ENCODE peak calls at places on chromosomes 5 and 9, in eight cellular contexts. One of them, this sample, is unnamed.

GRCh38 chr9:36443581-36443980 is 43.5 kb upstream of the RNF38 start:
- DNase-seq in fibroblast of mammary gland: peak
- DNase-seq in effector CD4-positive, alpha-beta T cell: no peak
- DNase-seq in PC-3: peak
- DNase-seq in CD8-positive, alpha-beta memory T cell: no peak
- DNase-seq in lower leg skin: no peak
- DNase-seq in GM12865: no peak
- DNase-seq in BE2C: no peak
- DNase-seq in this sample: no peak

GRCh38 chr9:84852902-84853301 is 183.4 kb downstream of the NTRK2 start:
- DNase-seq in fibroblast of mammary gland: no peak
- DNase-seq in effector CD4-positive, alpha-beta T cell: no peak
- DNase-seq in PC-3: no peak
- DNase-seq in CD8-positive, alpha-beta memory T cell: no peak
- DNase-seq in lower leg skin: no peak
- DNase-seq in GM12865: no peak
- DNase-seq in BE2C: no peak
- DNase-seq in this sample: no peak

GRCh38 chr5:150320048-150320555 is 17.4 kb upstream of the ARSI start:
- DNase-seq in fibroblast of mammary gland: peak
- DNase-seq in effector CD4-positive, alpha-beta T cell: no peak
- DNase-seq in PC-3: peak
- DNase-seq in CD8-positive, alpha-beta memory T cell: no peak
- DNase-seq in lower leg skin: peak
- DNase-seq in GM12865: no peak
- DNase-seq in BE2C: peak
- DNase-seq in this sample: no peak

GRCh38 chr5:15774632-15775031 is 274.7 kb downstream of the FBXL7 start:
- DNase-seq in fibroblast of mammary gland: no peak
- DNase-seq in effector CD4-positive, alpha-beta T cell: no peak
- DNase-seq in PC-3: no peak
- DNase-seq in CD8-positive, alpha-beta memory T cell: no peak
- DNase-seq in lower leg skin: no peak
- DNase-seq in GM12865: no peak
- DNase-seq in BE2C: no peak
- DNase-seq in this sample: no peak

GRCh38 chr5:54854883-54855581 is 130.4 kb downstream of the ESM1 start:
- DNase-seq in fibroblast of mammary gland: no peak
- DNase-seq in effector CD4-positive, alpha-beta T cell: no peak
- DNase-seq in PC-3: no peak
- DNase-seq in CD8-positive, alpha-beta memory T cell: no peak
- DNase-seq in lower leg skin: no peak
- DNase-seq in GM12865: no peak
- DNase-seq in BE2C: no peak
- DNase-seq in this sample: no peak

GRCh38 chr5:149514512-149514911 is 36.7 kb downstream of the CSNK1A1 start:
- DNase-seq in fibroblast of mammary gland: no peak
- DNase-seq in effector CD4-positive, alpha-beta T cell: no peak
- DNase-seq in PC-3: no peak
- DNase-seq in CD8-positive, alpha-beta memory T cell: no peak
- DNase-seq in lower leg skin: no peak
- DNase-seq in GM12865: no peak
- DNase-seq in BE2C: no peak
- DNase-seq in this sample: no peak

GRCh38 chr9:38073882-38074281 is 4.9 kb upstream of the SHB start:
- DNase-seq in fibroblast of mammary gland: no peak
- DNase-seq in effector CD4-positive, alpha-beta T cell: no peak
- DNase-seq in PC-3: peak
- DNase-seq in CD8-positive, alpha-beta memory T cell: no peak
- DNase-seq in lower leg skin: no peak
- DNase-seq in GM12865: no peak
- DNase-seq in BE2C: no peak
- DNase-seq in this sample: no peak

GRCh38 chr5:24042688-24043087 is 535.3 kb downstream of the PRDM9 start:
- DNase-seq in fibroblast of mammary gland: no peak
- DNase-seq in effector CD4-positive, alpha-beta T cell: no peak
- DNase-seq in PC-3: no peak
- DNase-seq in CD8-positive, alpha-beta memory T cell: no peak
- DNase-seq in lower leg skin: no peak
- DNase-seq in GM12865: no peak
- DNase-seq in BE2C: no peak
- DNase-seq in this sample: no peak

GRCh38 chr9:81388831-81389230 is 300.5 kb downstream of the TLE1 start:
- DNase-seq in fibroblast of mammary gland: no peak
- DNase-seq in effector CD4-positive, alpha-beta T cell: no peak
- DNase-seq in PC-3: no peak
- DNase-seq in CD8-positive, alpha-beta memory T cell: no peak
- DNase-seq in lower leg skin: no peak
- DNase-seq in GM12865: no peak
- DNase-seq in BE2C: no peak
- DNase-seq in this sample: no peak

GRCh38 chr5:133746834-133747233 is 134.5 kb upstream of the FSTL4 start:
- DNase-seq in fibroblast of mammary gland: no peak
- DNase-seq in effector CD4-positive, alpha-beta T cell: no peak
- DNase-seq in PC-3: no peak
- DNase-seq in CD8-positive, alpha-beta memory T cell: no peak
- DNase-seq in lower leg skin: no peak
- DNase-seq in GM12865: peak
- DNase-seq in BE2C: peak
- DNase-seq in this sample: no peak

GRCh38 chr9:136051568-136052432 is 43.3 kb downstream of the NACC2 start:
- DNase-seq in fibroblast of mammary gland: peak
- DNase-seq in effector CD4-positive, alpha-beta T cell: no peak
- DNase-seq in PC-3: peak
- DNase-seq in CD8-positive, alpha-beta memory T cell: no peak
- DNase-seq in lower leg skin: peak
- DNase-seq in GM12865: no peak
- DNase-seq in BE2C: peak
- DNase-seq in this sample: no peak

GRCh38 chr9:6910032-6910431 is 152.3 kb downstream of the KDM4C start:
- DNase-seq in fibroblast of mammary gland: peak
- DNase-seq in effector CD4-positive, alpha-beta T cell: no peak
- DNase-seq in PC-3: peak
- DNase-seq in CD8-positive, alpha-beta memory T cell: no peak
- DNase-seq in lower leg skin: no peak
- DNase-seq in GM12865: peak
- DNase-seq in BE2C: no peak
- DNase-seq in this sample: no peak

GRCh38 chr5:158430166-158430828 is 571.4 kb upstream of the CLINT1 start:
- DNase-seq in fibroblast of mammary gland: peak
- DNase-seq in effector CD4-positive, alpha-beta T cell: no peak
- DNase-seq in PC-3: no peak
- DNase-seq in CD8-positive, alpha-beta memory T cell: no peak
- DNase-seq in lower leg skin: no peak
- DNase-seq in GM12865: peak
- DNase-seq in BE2C: no peak
- DNase-seq in this sample: no peak

GRCh38 chr5:74866653-74867162 is 521 bp upstream of the FAM169A start:
- DNase-seq in fibroblast of mammary gland: no peak
- DNase-seq in effector CD4-positive, alpha-beta T cell: no peak
- DNase-seq in PC-3: no peak
- DNase-seq in CD8-positive, alpha-beta memory T cell: no peak
- DNase-seq in lower leg skin: no peak
- DNase-seq in GM12865: no peak
- DNase-seq in BE2C: no peak
- DNase-seq in this sample: no peak

GRCh38 chr9:99335280-99335679 is 113.2 kb downstream of the SEC61B start:
- DNase-seq in fibroblast of mammary gland: no peak
- DNase-seq in effector CD4-positive, alpha-beta T cell: no peak
- DNase-seq in PC-3: no peak
- DNase-seq in CD8-positive, alpha-beta memory T cell: no peak
- DNase-seq in lower leg skin: no peak
- DNase-seq in GM12865: peak
- DNase-seq in BE2C: no peak
- DNase-seq in this sample: no peak

GRCh38 chr9:98248737-98249474 is 6.5 kb downstream of the TBC1D2 start:
- DNase-seq in fibroblast of mammary gland: peak
- DNase-seq in effector CD4-positive, alpha-beta T cell: no peak
- DNase-seq in PC-3: peak
- DNase-seq in CD8-positive, alpha-beta memory T cell: no peak
- DNase-seq in lower leg skin: peak
- DNase-seq in GM12865: no peak
- DNase-seq in BE2C: no peak
- DNase-seq in this sample: no peak

GRCh38 chr5:87803352-87803751 is 390.6 kb upstream of the CCNH start:
- DNase-seq in fibroblast of mammary gland: no peak
- DNase-seq in effector CD4-positive, alpha-beta T cell: no peak
- DNase-seq in PC-3: no peak
- DNase-seq in CD8-positive, alpha-beta memory T cell: no peak
- DNase-seq in lower leg skin: no peak
- DNase-seq in GM12865: no peak
- DNase-seq in BE2C: no peak
- DNase-seq in this sample: no peak

GRCh38 chr9:109098221-109098959 is 21.4 kb downstream of the TMEM245 start:
- DNase-seq in fibroblast of mammary gland: peak
- DNase-seq in effector CD4-positive, alpha-beta T cell: no peak
- DNase-seq in PC-3: peak
- DNase-seq in CD8-positive, alpha-beta memory T cell: no peak
- DNase-seq in lower leg skin: no peak
- DNase-seq in GM12865: peak
- DNase-seq in BE2C: peak
- DNase-seq in this sample: no peak

GRCh38 chr5:154756203-154756870 is 1.2 kb downstream of the LARP1 start:
- DNase-seq in fibroblast of mammary gland: no peak
- DNase-seq in effector CD4-positive, alpha-beta T cell: peak
- DNase-seq in PC-3: no peak
- DNase-seq in CD8-positive, alpha-beta memory T cell: peak
- DNase-seq in lower leg skin: peak
- DNase-seq in GM12865: peak
- DNase-seq in BE2C: peak
- DNase-seq in this sample: peak

GRCh38 chr5:55933377-55934116 is 61.2 kb downstream of the IL6ST start:
- DNase-seq in fibroblast of mammary gland: no peak
- DNase-seq in effector CD4-positive, alpha-beta T cell: no peak
- DNase-seq in PC-3: no peak
- DNase-seq in CD8-positive, alpha-beta memory T cell: no peak
- DNase-seq in lower leg skin: no peak
- DNase-seq in GM12865: no peak
- DNase-seq in BE2C: no peak
- DNase-seq in this sample: no peak

GRCh38 chr9:85079374-85079773 is 409.8 kb downstream of the NTRK2 start:
- DNase-seq in fibroblast of mammary gland: no peak
- DNase-seq in effector CD4-positive, alpha-beta T cell: no peak
- DNase-seq in PC-3: no peak
- DNase-seq in CD8-positive, alpha-beta memory T cell: no peak
- DNase-seq in lower leg skin: no peak
- DNase-seq in GM12865: no peak
- DNase-seq in BE2C: no peak
- DNase-seq in this sample: no peak

GRCh38 chr9:108588246-108588645 is 267.5 kb downstream of the ACTL7B start:
- DNase-seq in fibroblast of mammary gland: no peak
- DNase-seq in effector CD4-positive, alpha-beta T cell: no peak
- DNase-seq in PC-3: no peak
- DNase-seq in CD8-positive, alpha-beta memory T cell: no peak
- DNase-seq in lower leg skin: no peak
- DNase-seq in GM12865: no peak
- DNase-seq in BE2C: no peak
- DNase-seq in this sample: no peak

GRCh38 chr9:116288658-116289057 is 135.1 kb downstream of the PAPPA start:
- DNase-seq in fibroblast of mammary gland: peak
- DNase-seq in effector CD4-positive, alpha-beta T cell: no peak
- DNase-seq in PC-3: peak
- DNase-seq in CD8-positive, alpha-beta memory T cell: no peak
- DNase-seq in lower leg skin: no peak
- DNase-seq in GM12865: peak
- DNase-seq in BE2C: no peak
- DNase-seq in this sample: no peak

GRCh38 chr5:395156-395920 is 47.6 kb upstream of the EXOC3 start:
- DNase-seq in fibroblast of mammary gland: peak
- DNase-seq in effector CD4-positive, alpha-beta T cell: no peak
- DNase-seq in PC-3: peak
- DNase-seq in CD8-positive, alpha-beta memory T cell: no peak
- DNase-seq in lower leg skin: peak
- DNase-seq in GM12865: no peak
- DNase-seq in BE2C: no peak
- DNase-seq in this sample: no peak

GRCh38 chr5:59592101-59592500 is 301.4 kb downstream of the PDE4D start:
- DNase-seq in fibroblast of mammary gland: peak
- DNase-seq in effector CD4-positive, alpha-beta T cell: no peak
- DNase-seq in PC-3: no peak
- DNase-seq in CD8-positive, alpha-beta memory T cell: no peak
- DNase-seq in lower leg skin: no peak
- DNase-seq in GM12865: no peak
- DNase-seq in BE2C: no peak
- DNase-seq in this sample: no peak

GRCh38 chr9:133715866-133716563 is 22.1 kb downstream of the SARDH start:
- DNase-seq in fibroblast of mammary gland: peak
- DNase-seq in effector CD4-positive, alpha-beta T cell: no peak
- DNase-seq in PC-3: no peak
- DNase-seq in CD8-positive, alpha-beta memory T cell: no peak
- DNase-seq in lower leg skin: no peak
- DNase-seq in GM12865: no peak
- DNase-seq in BE2C: peak
- DNase-seq in this sample: no peak

GRCh38 chr9:135269912-135270630 is 182.6 kb downstream of the OLFM1 start:
- DNase-seq in fibroblast of mammary gland: no peak
- DNase-seq in effector CD4-positive, alpha-beta T cell: no peak
- DNase-seq in PC-3: no peak
- DNase-seq in CD8-positive, alpha-beta memory T cell: no peak
- DNase-seq in lower leg skin: no peak
- DNase-seq in GM12865: no peak
- DNase-seq in BE2C: no peak
- DNase-seq in this sample: no peak

GRCh38 chr9:89367726-89368437 is 49.6 kb downstream of the SECISBP2 start:
- DNase-seq in fibroblast of mammary gland: no peak
- DNase-seq in effector CD4-positive, alpha-beta T cell: no peak
- DNase-seq in PC-3: no peak
- DNase-seq in CD8-positive, alpha-beta memory T cell: no peak
- DNase-seq in lower leg skin: no peak
- DNase-seq in GM12865: no peak
- DNase-seq in BE2C: no peak
- DNase-seq in this sample: no peak

GRCh38 chr5:137292461-137293025 is 206.6 kb downstream of the SPOCK1 start:
- DNase-seq in fibroblast of mammary gland: no peak
- DNase-seq in effector CD4-positive, alpha-beta T cell: no peak
- DNase-seq in PC-3: peak
- DNase-seq in CD8-positive, alpha-beta memory T cell: no peak
- DNase-seq in lower leg skin: no peak
- DNase-seq in GM12865: no peak
- DNase-seq in BE2C: no peak
- DNase-seq in this sample: no peak

GRCh38 chr9:13755551-13755950 is 476.1 kb upstream of the MPDZ start:
- DNase-seq in fibroblast of mammary gland: peak
- DNase-seq in effector CD4-positive, alpha-beta T cell: no peak
- DNase-seq in PC-3: no peak
- DNase-seq in CD8-positive, alpha-beta memory T cell: no peak
- DNase-seq in lower leg skin: no peak
- DNase-seq in GM12865: no peak
- DNase-seq in BE2C: no peak
- DNase-seq in this sample: no peak

GRCh38 chr5:66876266-66876807 is 280.1 kb downstream of the MAST4 start:
- DNase-seq in fibroblast of mammary gland: no peak
- DNase-seq in effector CD4-positive, alpha-beta T cell: no peak
- DNase-seq in PC-3: no peak
- DNase-seq in CD8-positive, alpha-beta memory T cell: no peak
- DNase-seq in lower leg skin: no peak
- DNase-seq in GM12865: no peak
- DNase-seq in BE2C: no peak
- DNase-seq in this sample: no peak

GRCh38 chr9:12614488-12614887 is 78.7 kb upstream of the TYRP1 start:
- DNase-seq in fibroblast of mammary gland: no peak
- DNase-seq in effector CD4-positive, alpha-beta T cell: no peak
- DNase-seq in PC-3: no peak
- DNase-seq in CD8-positive, alpha-beta memory T cell: no peak
- DNase-seq in lower leg skin: no peak
- DNase-seq in GM12865: no peak
- DNase-seq in BE2C: no peak
- DNase-seq in this sample: no peak

GRCh38 chr5:179558912-179559279 is 8.5 kb downstream of the RUFY1 start:
- DNase-seq in fibroblast of mammary gland: peak
- DNase-seq in effector CD4-positive, alpha-beta T cell: no peak
- DNase-seq in PC-3: peak
- DNase-seq in CD8-positive, alpha-beta memory T cell: no peak
- DNase-seq in lower leg skin: no peak
- DNase-seq in GM12865: no peak
- DNase-seq in BE2C: peak
- DNase-seq in this sample: no peak

GRCh38 chr9:93178851-93179786 is 4.8 kb upstream of the WNK2 start:
- DNase-seq in fibroblast of mammary gland: no peak
- DNase-seq in effector CD4-positive, alpha-beta T cell: no peak
- DNase-seq in PC-3: no peak
- DNase-seq in CD8-positive, alpha-beta memory T cell: no peak
- DNase-seq in lower leg skin: no peak
- DNase-seq in GM12865: no peak
- DNase-seq in BE2C: no peak
- DNase-seq in this sample: no peak

This sample was measured in T-helper 1 cell.